ENCODE peak calls at places on chromosomes 12 and 14, in four cellular contexts. L is stimulated activated CD4-positive, alpha-beta T cell treated with anti-CD3 and anti-CD28 coated beads, Interleukin-2, amount 100 ng/mL, for 48 hours; G is ovary; O is hepatic stellate cell. V is an unnamed sample.
A peak's percentile ranks its signal among the peaks of the same experiment; 100 is the strongest.

GRCh38 chr14:94971750-94972149 is 185.6 kb downstream of the DICER1 start:
- DNase-seq in G (peak; percentile 30), O (no peak), L (no peak), V (no peak)

GRCh38 chr12:125509195-125509594 is 444.0 kb downstream of the AACS start:
- DNase-seq in G (no peak), O (no peak), L (no peak), V (no peak)

GRCh38 chr12:47989666-47990065 is 14.6 kb downstream of the COL2A1 start:
- DNase-seq in G (no peak), L (no peak), O (no peak), V (no peak)

GRCh38 chr12:117036046-117036445 is 63.2 kb downstream of the TESC start:
- DNase-seq in G (no peak), L (no peak), O (no peak), V (no peak)

GRCh38 chr14:42407153-42407552 is 800.5 kb downstream of the LRFN5 start:
- DNase-seq in O (no peak), G (no peak), L (no peak), V (no peak)

GRCh38 chr12:5511644-5512584 is 80.0 kb downstream of the NTF3 start:
- DNase-seq in L (no peak), G (peak; percentile 91), O (peak; percentile 40), V (no peak)

GRCh38 chr14:101018561-101019290 is 115.2 kb upstream of the RTL1 start:
- DNase-seq in G (peak; percentile 18), L (no peak), O (no peak), V (no peak)

GRCh38 chr14:91202234-91202974 is 42.1 kb downstream of the GPR68 start:
- DNase-seq in G (no peak), O (no peak), L (no peak), V (no peak)

GRCh38 chr12:52636592-52637258 is 15.3 kb downstream of the KRT2 start:
- DNase-seq in L (no peak), O (no peak), G (no peak), V (no peak)

GRCh38 chr14:23079716-23080115 is 15.2 kb downstream of the ACIN1 start:
- DNase-seq in G (no peak), L (no peak), O (no peak), V (no peak)

GRCh38 chr12:112906712-112907414 is at the start of gene OAS1:
- DNase-seq in G (no peak), L (peak; percentile 15), O (peak; percentile 32), V (peak; percentile 61)

GRCh38 chr14:73811164-73811503 is 40.5 kb upstream of the PTGR2 start:
- DNase-seq in L (no peak), O (no peak), G (no peak), V (no peak)

GRCh38 chr12:107328442-107329133 is 235.2 kb upstream of the CRY1 start:
- DNase-seq in G (no peak), L (no peak), O (no peak), V (no peak)

GRCh38 chr14:104140213-104140462 is 1.8 kb downstream of the KIF26A start:
- DNase-seq in G (peak; percentile 11), L (no peak), O (no peak), V (no peak)

GRCh38 chr14:100755649-100756048 is 29.0 kb downstream of the DLK1 start:
- DNase-seq in O (no peak), G (no peak), L (no peak), V (peak; percentile 67)

GRCh38 chr14:29926228-29926627 is 1.4 kb downstream of the PRKD1 start:
- DNase-seq in L (no peak), O (no peak), G (no peak), V (no peak)

GRCh38 chr12:13011098-13011497 is 11.0 kb upstream of the HEBP1 start:
- DNase-seq in O (no peak), L (no peak), G (no peak), V (no peak)